ENCODE peak calls at places on chromosomes 7 and 10, in six cellular contexts. G is HCT116, T is neural progenitor cell, S is SK-N-SH, H is PC-3, I is GM23248. N is an unnamed sample.

GRCh38 chr10:77737608-77738007 is 100.0 kb upstream of the KCNMA1 start:
- DNase-seq in G (peak), T (no peak), I (peak), H (peak), S (no peak), N (no peak)

GRCh38 chr7:98235901-98236300 is 16.1 kb downstream of the TECPR1 start:
- DNase-seq in H (no peak), I (no peak), T (no peak), S (peak), G (no peak), N (no peak)

GRCh38 chr10:6204063-6204340 is 1.3 kb downstream of the PFKFB3 start:
- DNase-seq in S (peak), H (peak), I (peak), T (peak), G (no peak), N (no peak)

GRCh38 chr10:31770307-31770902 is 158.2 kb downstream of the ARHGAP12 start:
- DNase-seq in S (peak), G (no peak), I (peak), T (peak), H (peak), N (peak)

GRCh38 chr7:131244259-131244852 is 83.3 kb upstream of the MKLN1 start:
- DNase-seq in S (peak), I (peak), H (peak), G (peak), T (no peak), N (no peak)

GRCh38 chr10:49398000-49398861 is 2.3 kb upstream of the DRGX start:
- DNase-seq in G (no peak), I (peak), T (peak), H (peak), S (peak), N (no peak)

GRCh38 chr10:88461426-88461825 is 121.7 kb downstream of the RNLS start:
- DNase-seq in S (no peak), I (no peak), G (no peak), H (no peak), T (no peak), N (no peak)

GRCh38 chr7:129144834-129145668 is 544 bp downstream of the TSPAN33 start:
- DNase-seq in I (no peak), G (no peak), T (no peak), H (no peak), S (no peak), N (no peak)

GRCh38 chr10:97590748-97591139 is 1.2 kb downstream of the C10orf62 start:
- DNase-seq in G (no peak), H (no peak), I (no peak), S (peak), T (no peak), N (no peak)

GRCh38 chr10:114902151-114902550 is 35.8 kb upstream of the TRUB1 start:
- DNase-seq in I (no peak), S (no peak), T (no peak), G (no peak), H (no peak), N (no peak)

GRCh38 chr10:110141747-110142625 is 65.4 kb upstream of the MXI1 start:
- DNase-seq in I (no peak), T (no peak), G (no peak), H (no peak), S (no peak), N (no peak)

GRCh38 chr7:118731854-118732253 is 507.4 kb downstream of the ANKRD7 start:
- DNase-seq in I (no peak), H (no peak), G (peak), S (no peak), T (peak), N (peak)

GRCh38 chr10:79393924-79394610 is 46.8 kb downstream of the PPIF start:
- DNase-seq in I (no peak), G (no peak), T (no peak), H (no peak), S (no peak), N (no peak)

GRCh38 chr10:72223743-72224101 is 7.6 kb upstream of the ASCC1 start:
- DNase-seq in T (no peak), H (no peak), I (no peak), G (no peak), S (no peak), N (no peak)

GRCh38 chr7:75565129-75565528 is 73.0 kb downstream of the SPDYE5 start:
- DNase-seq in I (peak), S (peak), G (no peak), T (no peak), H (peak), N (no peak)

GRCh38 chr7:127690337-127690736 is 38.3 kb downstream of the SND1 start:
- DNase-seq in H (no peak), I (no peak), S (no peak), T (no peak), G (no peak), N (no peak)

GRCh38 chr10:103100620-103101019 is 92.5 kb downstream of the NT5C2 start:
- DNase-seq in G (no peak), T (no peak), H (no peak), S (no peak), I (no peak), N (no peak)

GRCh38 chr10:35563266-35563891 is 41.8 kb upstream of the GJD4 start:
- DNase-seq in T (peak), G (peak), H (peak), S (peak), I (peak), N (peak)

GRCh38 chr7:51961804-51962203 is 645.2 kb upstream of the COBL start:
- DNase-seq in I (no peak), H (no peak), S (no peak), G (no peak), T (no peak), N (no peak)

GRCh38 chr7:24783731-24784130 is 26.5 kb upstream of the GSDME start:
- DNase-seq in G (no peak), I (peak), S (no peak), H (peak), T (no peak), N (no peak)

GRCh38 chr10:116744849-116745248 is 2.5 kb upstream of the HSPA12A start:
- DNase-seq in S (no peak), G (no peak), T (no peak), H (no peak), I (no peak), N (no peak)

GRCh38 chr7:44935016-44935415 is 43.8 kb downstream of the MYO1G start:
- DNase-seq in H (no peak), T (no peak), G (no peak), I (no peak), S (no peak), N (no peak)

GRCh38 chr10:6542999-6543430 is 37.1 kb downstream of the PRKCQ start:
- DNase-seq in S (no peak), I (no peak), G (no peak), T (no peak), H (no peak), N (peak)

GRCh38 chr10:29113251-29113945 is 175.5 kb upstream of the LYZL1 start:
- DNase-seq in G (no peak), I (no peak), H (no peak), S (peak), T (peak), N (no peak)

GRCh38 chr7:117124585-117125220 is 171.4 kb downstream of the ST7 start:
- DNase-seq in T (no peak), H (peak), S (peak), G (peak), I (peak), N (peak)

GRCh38 chr10:86313621-86314041 is 53.0 kb downstream of the GRID1 start:
- DNase-seq in H (no peak), S (no peak), I (no peak), T (no peak), G (no peak), N (no peak)

GRCh38 chr10:124321433-124322072 is 97.2 kb downstream of the OAT start:
- DNase-seq in S (no peak), G (no peak), T (no peak), H (no peak), I (no peak), N (no peak)

GRCh38 chr10:121961456-121961855 is 13.6 kb downstream of the NSMCE4A start:
- DNase-seq in G (no peak), S (no peak), T (no peak), H (no peak), I (no peak), N (no peak)

GRCh38 chr7:116534790-116535189 is 10.0 kb downstream of the CAV1 start:
- DNase-seq in G (no peak), H (no peak), S (no peak), I (peak), T (no peak), N (no peak)

GRCh38 chr10:53052765-53053164 is 280.2 kb upstream of the MBL2 start:
- DNase-seq in I (no peak), H (no peak), T (no peak), G (no peak), S (no peak), N (no peak)

GRCh38 chr7:46682841-46683624 is 762.0 kb upstream of the IGFBP3 start:
- DNase-seq in T (no peak), G (no peak), H (no peak), I (peak), S (no peak), N (no peak)

GRCh38 chr7:103951311-103951710 is 38.1 kb downstream of the RELN start:
- DNase-seq in T (no peak), S (no peak), H (no peak), G (no peak), I (no peak), N (no peak)

GRCh38 chr10:70891636-70892035 is 3.3 kb upstream of the PCBD1 start:
- DNase-seq in G (no peak), H (peak), T (no peak), S (no peak), I (peak), N (no peak)

GRCh38 chr10:23338155-23338828 is 6.3 kb downstream of the C10orf67 start:
- DNase-seq in I (peak), S (no peak), T (peak), G (peak), H (peak), N (no peak)

GRCh38 chr10:23051855-23052309 is 43.5 kb upstream of the MSRB2 start:
- DNase-seq in I (no peak), G (no peak), H (peak), T (no peak), S (no peak), N (no peak)

GRCh38 chr7:128389815-128390329 is 19.9 kb downstream of the IMPDH1 start:
- DNase-seq in G (no peak), H (no peak), S (no peak), T (no peak), I (no peak), N (no peak)

DNA sequence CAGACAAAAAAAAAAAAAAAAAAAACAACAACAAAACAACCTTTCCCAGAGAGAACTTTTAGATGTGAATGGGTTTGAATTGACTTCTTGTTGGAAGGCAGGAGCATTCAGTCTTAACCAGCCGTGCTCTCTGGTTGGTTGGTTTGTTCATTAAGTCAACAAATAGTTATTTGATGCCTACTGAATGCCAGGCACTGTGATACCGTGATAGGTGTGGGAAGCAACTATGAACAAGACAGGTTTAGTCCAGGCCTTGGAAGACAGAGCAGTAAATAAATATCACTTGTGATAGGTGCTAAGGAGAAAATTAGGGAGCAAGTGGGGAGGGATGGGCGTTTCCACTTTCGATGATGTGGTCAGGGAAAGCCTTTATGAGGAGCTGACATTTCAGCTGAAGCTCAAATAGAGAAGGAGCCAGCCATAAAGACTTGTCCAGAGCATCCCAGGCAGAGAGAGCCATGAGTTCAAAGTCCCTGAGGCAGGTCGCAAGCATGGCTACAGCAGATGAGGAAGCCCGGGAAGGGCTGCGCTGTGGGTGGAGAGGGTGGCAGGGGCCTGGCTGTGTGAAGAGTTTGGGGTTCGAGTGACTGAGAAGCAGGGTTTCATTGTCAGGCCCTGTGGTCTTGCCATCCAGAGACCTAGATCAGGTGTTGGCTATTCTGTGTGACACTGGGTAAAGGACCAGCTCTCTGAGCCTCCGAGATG is 8.0 kb downstream of the TSPAN15 start:
- DNase-seq in I (no peak), H (peak), S (no peak), G (no peak), T (no peak), N (no peak)
- H3K9ac ChIP-seq in I (no peak), H (no peak), S (no peak), G (peak), T (no peak), N (no peak)

DNA sequence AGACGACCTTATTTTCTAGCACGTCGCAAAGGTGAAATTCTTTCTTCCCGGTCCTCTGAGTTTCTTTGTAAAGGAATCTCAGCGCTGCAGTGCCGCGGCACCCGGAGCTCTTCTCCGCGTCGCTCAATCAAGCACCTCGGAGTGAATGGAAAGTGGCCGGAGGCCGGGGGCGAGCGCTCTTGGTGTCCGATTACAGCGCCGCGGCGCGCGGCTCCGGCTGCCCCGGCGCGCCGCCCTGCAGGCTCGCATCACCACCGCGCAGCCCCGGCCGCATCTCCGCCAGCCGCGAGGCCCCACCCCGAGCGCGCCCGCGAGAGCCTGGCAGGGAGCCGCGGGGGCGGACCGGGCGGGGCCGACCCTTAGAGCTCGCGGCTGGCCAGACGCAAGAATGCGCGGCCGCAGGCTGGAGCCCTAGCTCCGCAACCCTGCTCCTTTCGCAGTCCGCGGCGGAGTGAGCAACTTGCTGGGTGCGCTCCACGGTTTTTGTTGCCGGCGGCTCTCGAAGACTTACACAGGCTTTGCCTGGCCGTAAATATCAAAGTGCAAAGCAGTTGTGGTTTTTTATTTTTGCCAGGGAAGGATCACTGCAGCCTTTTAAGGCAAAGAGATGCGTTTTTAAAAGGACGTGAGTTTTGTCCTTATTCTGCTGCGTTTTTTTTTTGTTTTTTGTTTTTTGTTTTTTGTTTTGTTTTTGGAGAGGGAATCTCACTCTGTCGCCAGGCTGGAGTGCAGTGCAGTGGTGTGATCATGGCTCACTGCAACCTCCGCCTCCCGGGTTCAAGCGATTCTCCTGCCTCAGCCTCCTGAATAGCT is at the start of gene SEMA3C:
- DNase-seq in T (peak), S (peak), I (peak), H (peak), G (peak), N (peak)
- H2AFZ ChIP-seq in T (peak), S (peak), I (peak), H (peak), G (peak), N (peak)

DNA sequence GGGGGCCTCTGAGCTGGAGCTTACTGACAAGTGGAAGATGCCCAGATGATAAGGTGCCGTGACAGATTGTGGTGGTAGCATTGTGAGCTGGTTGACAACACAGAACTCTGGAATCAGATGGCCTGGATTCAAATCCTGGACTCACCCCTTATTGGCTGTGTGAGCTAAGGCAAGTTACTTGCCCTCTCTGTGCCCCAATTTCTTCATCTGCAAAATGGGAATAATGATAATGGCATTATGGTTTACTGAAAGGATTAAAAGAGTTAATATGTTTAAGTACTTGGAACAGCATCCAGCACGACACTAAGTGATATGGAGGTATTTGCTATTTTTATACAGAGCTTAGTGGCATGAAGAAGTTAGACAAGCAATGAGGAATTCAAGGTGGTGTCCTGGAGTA is 465.9 kb upstream of the GALNT17 start:
- DNase-seq in I (no peak), S (no peak), T (no peak), H (no peak), G (no peak), N (no peak)
- TF ChIP-seq EZH2phosphoT487 in I (no peak), S (no peak), T (no peak), H (no peak), G (no peak), N (no peak)

GRCh38 chr10:21449288-21449966 is 76.1 kb downstream of the SKIDA1 start:
- DNase-seq in I (no peak), S (no peak), T (no peak), G (no peak), H (no peak), N (peak)

GRCh38 chr10:21441625-21442024 is 83.9 kb downstream of the SKIDA1 start:
- DNase-seq in G (no peak), S (no peak), H (no peak), I (no peak), T (no peak), N (no peak)

GRCh38 chr10:21445161-21445560 is 80.3 kb downstream of the SKIDA1 start:
- DNase-seq in T (no peak), H (no peak), I (no peak), G (no peak), S (no peak), N (no peak)
- H3K9ac ChIP-seq in T (no peak), H (no peak), I (no peak), G (no peak), S (no peak), N (no peak)

GRCh38 chr7:101614098-101614938 is 14.8 kb downstream of the MYL10 start:
- DNase-seq in I (no peak), H (no peak), T (no peak), S (no peak), G (no peak), N (no peak)
- H2AFZ ChIP-seq in I (no peak), H (peak), T (no peak), S (peak), G (no peak), N (no peak)

DNA sequence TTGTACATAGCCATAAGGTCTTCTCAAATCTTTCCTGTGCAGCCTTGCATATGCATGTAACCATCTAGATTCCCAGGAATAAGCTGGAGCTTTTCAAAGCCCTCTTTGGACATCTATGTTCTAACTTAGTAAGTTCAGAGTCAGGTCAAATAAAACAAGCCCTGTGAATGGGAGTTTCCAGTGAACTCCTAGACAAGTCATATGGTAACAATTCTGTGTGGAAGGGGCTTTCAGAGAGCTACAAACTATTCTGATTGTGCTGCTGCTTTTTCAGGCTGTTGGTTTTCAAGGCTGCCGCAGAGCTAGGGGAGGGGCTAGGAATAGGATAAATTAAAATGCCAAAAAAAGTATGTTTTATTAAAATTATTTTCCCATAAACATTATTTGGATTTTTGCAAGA is 208.4 kb upstream of the AKR1E2 start:
- DNase-seq in S (no peak), G (no peak), H (no peak), T (no peak), I (no peak), N (no peak)
- TF ChIP-seq EZH2phosphoT487 in S (no peak), G (no peak), H (no peak), T (no peak), I (no peak), N (no peak)

GRCh38 chr10:63711866-63712716 is 190.9 kb downstream of the REEP3 start:
- DNase-seq in S (peak), H (peak), T (no peak), G (peak), I (peak), N (no peak)
- H3K9ac ChIP-seq in S (peak), H (peak), T (no peak), G (peak), I (peak), N (no peak)